ENCODE peak calls at places on chromosomes 5 and 9, in five cellular contexts. P, Z, I, U and N are unnamed samples.

GRCh38 chr9:130639866-130640555 is 24.4 kb upstream of the PRDM12 start:
- DNase-seq in Z (no peak), U (no peak), P (no peak), I (no peak), N (no peak)

GRCh38 chr5:142686210-142686734 is 382 bp upstream of the FGF1 start:
- DNase-seq in P (no peak), Z (peak), U (peak), I (no peak), N (no peak)

GRCh38 chr9:78074385-78075291 is 43.0 kb upstream of the GNAQ start:
- DNase-seq in Z (no peak), I (no peak), U (no peak), P (peak), N (no peak)

GRCh38 chr5:40578501-40579451 is 100.9 kb upstream of the PTGER4 start:
- DNase-seq in P (peak), I (no peak), Z (peak), U (peak), N (no peak)

GRCh38 chr5:138192826-138193225 is 13.9 kb downstream of the KIF20A start:
- DNase-seq in P (no peak), U (no peak), I (no peak), Z (no peak), N (no peak)

GRCh38 chr5:12566441-12566840 is 662.2 kb upstream of the CTNND2 start:
- DNase-seq in I (no peak), U (no peak), P (no peak), Z (no peak), N (no peak)

GRCh38 chr5:178526796-178527457 is 63.3 kb downstream of the COL23A1 start:
- DNase-seq in Z (no peak), I (no peak), U (no peak), P (no peak), N (no peak)

GRCh38 chr9:91131433-91131839 is 230.3 kb downstream of the AUH start:
- DNase-seq in P (peak), I (no peak), U (peak), Z (no peak), N (no peak)

GRCh38 chr9:3809724-3810123 is 283.9 kb upstream of the RFX3 start:
- DNase-seq in I (no peak), P (peak), U (no peak), Z (no peak), N (no peak)

GRCh38 chr9:95756101-95756500 is 119.4 kb upstream of the ERCC6L2 start:
- DNase-seq in I (no peak), U (no peak), Z (no peak), P (no peak), N (no peak)

GRCh38 chr5:172878585-172879433 is 44.8 kb downstream of the ERGIC1 start:
- DNase-seq in P (peak), Z (peak), I (no peak), U (peak), N (no peak)

GRCh38 chr5:170554566-170555267 is 50.9 kb downstream of the KCNIP1 start:
- DNase-seq in U (peak), I (no peak), P (no peak), Z (no peak), N (no peak)

GRCh38 chr9:35733109-35733541 is 659 bp downstream of the CREB3 start:
- DNase-seq in P (peak), Z (no peak), I (no peak), U (peak), N (peak)

GRCh38 chr5:177507165-177507564 is 2.5 kb downstream of the DOK3 start:
- DNase-seq in I (no peak), P (peak), U (peak), Z (no peak), N (no peak)

GRCh38 chr9:122403381-122404002 is 32.7 kb downstream of the PTGS1 start:
- DNase-seq in Z (no peak), U (no peak), P (no peak), I (no peak), N (no peak)

GRCh38 chr9:106218854-106219253 is 524.5 kb downstream of the TMEM38B start:
- DNase-seq in P (no peak), U (no peak), I (no peak), Z (no peak), N (no peak)

GRCh38 chr9:129362287-129363098 is 184.4 kb upstream of the IER5L start:
- DNase-seq in P (no peak), U (no peak), I (no peak), Z (no peak), N (peak)

GRCh38 chr9:27469583-27469982 is 54.5 kb upstream of the IFNK start:
- DNase-seq in P (no peak), I (no peak), Z (no peak), U (no peak), N (no peak)

GRCh38 chr9:133406480-133407307 is 11.1 kb downstream of the REXO4 start:
- DNase-seq in Z (peak), I (no peak), P (peak), U (peak), N (peak)

GRCh38 chr9:127360205-127360604 is 36.8 kb upstream of the SLC2A8 start:
- DNase-seq in U (no peak), P (peak), Z (no peak), I (no peak), N (no peak)
- TF ChIP-seq CTCF in U (peak), P (peak), Z (no peak), I (no peak), N (no peak)

GRCh38 chr5:179733764-179734126 is 1.1 kb downstream of the MAML1 start:
- DNase-seq in I (no peak), U (no peak), Z (no peak), P (no peak), N (no peak)

GRCh38 chr5:179732918-179733763 is 519 bp downstream of the MAML1 start:
- DNase-seq in P (peak), U (peak), I (no peak), Z (peak), N (no peak)

GRCh38 chr5:179731791-179732411 is 721 bp upstream of the MAML1 start:
- DNase-seq in U (no peak), Z (peak), I (no peak), P (peak), N (no peak)

GRCh38 chr5:179732412-179732917 is at the start of gene MAML1:
- DNase-seq in Z (peak), I (peak), U (peak), P (peak), N (peak)

DNA sequence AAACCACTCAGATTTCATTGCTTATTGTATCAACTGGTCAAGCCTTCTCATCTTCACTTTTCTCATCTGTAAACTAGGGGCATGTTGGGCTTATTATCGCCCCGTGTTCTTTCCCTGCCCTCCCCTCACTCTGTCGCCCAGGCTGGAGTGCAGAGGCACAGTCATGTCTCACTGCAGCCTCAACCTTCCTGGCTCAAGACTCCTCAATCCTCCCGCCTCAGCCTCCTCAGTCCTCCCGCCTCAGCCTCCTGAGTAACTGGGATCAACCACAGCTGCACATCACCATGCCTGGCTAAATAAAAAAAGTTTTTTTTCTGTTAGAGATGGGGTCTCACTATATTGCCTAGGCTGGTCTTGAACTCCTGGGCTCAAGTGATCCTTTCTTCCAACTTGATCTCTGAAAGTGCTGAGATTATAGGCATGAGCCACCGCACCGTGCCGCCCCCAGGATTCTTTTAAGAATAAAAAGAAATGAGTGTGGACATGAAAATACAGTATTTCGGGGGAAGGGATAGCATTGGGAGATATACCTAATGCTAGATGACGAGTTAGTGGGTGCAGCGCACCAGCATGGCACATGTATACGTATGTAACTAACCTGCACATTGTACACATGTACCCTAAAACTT is 2.0 kb downstream of the MAML1 start:
- DNase-seq in Z (no peak), I (no peak), P (no peak), U (no peak), N (no peak)
- H3K4me3 ChIP-seq in Z (peak), I (peak), P (peak), U (peak), N (peak)

DNA sequence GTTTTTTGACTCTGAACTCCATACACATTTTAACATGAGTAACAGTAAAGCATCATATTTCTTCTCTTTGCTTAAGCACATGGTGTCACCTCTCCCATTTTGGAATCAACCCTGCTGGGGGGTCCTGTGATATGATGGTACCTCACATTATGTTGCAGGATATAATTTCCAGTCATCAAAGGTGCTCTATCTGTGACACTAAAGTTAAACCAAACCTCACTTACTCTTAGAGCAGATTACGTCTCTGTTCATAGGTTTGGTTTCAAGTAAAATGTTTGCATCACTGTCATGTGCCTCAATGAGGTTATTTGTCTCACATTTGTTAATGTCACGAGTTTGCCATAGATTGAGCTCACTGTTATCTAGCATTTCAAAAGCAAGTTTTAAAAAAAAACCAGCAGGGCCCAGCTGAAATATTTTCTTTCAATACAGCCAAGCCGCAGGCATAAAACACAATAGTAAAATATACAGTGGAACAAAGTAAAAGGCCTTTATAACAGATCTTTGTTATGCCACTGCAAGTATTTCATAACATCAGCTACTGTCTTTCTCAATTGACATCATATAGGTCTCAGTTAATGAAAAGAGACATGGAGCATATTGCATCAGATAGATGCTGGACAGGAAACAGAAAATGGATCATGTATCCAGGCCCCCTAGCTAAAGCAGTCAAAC is 182.3 kb upstream of the ITGA1 start:
- DNase-seq in P (peak), I (no peak), U (no peak), Z (no peak), N (no peak)
- TF ChIP-seq CTCF in P (no peak), I (no peak), U (no peak), Z (no peak), N (no peak)

GRCh38 chr9:115118471-115119156 is 657 bp upstream of the TNC start:
- DNase-seq in P (peak), I (no peak), Z (peak), U (peak), N (no peak)
- H3K4me3 ChIP-seq in P (peak), I (peak), Z (peak), U (peak), N (peak)

DNA sequence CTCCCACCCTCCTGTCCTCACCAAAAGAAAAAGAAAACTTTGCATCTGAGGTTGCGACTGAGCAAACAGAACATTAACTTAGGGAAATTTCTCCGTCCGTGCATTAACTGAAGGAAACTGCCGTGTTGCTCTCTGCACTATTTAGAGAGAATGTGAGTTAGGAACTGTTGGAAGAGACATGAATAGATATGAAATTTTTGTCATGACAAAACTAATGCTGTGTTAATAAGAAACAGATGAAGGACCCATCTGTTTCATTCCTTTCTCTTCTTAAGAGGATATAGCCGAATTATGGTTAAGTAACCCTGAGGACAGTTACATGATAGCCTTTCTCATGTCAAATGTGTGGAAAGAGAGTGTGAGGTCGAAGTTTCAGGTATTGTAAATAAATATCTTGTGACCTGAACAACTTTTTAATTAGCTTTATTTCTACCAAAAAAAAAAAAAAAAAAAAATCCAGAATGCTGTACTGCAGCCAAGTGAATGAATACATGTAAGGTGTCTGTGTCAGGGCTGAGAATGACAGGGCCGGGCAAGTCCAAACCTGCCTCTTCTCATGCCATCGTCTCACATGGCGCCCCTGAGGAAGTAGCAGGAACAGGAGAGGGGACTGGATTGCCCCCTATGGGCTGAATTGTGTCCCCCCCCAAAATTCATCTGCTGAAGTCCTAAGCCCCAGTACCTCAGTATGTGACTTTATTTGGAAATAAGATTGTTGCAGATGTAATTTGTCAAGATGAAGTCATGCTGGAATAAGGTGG is 35.6 kb upstream of the ANKRD33B start:
- DNase-seq in Z (no peak), P (peak), U (no peak), I (no peak), N (no peak)
- TF ChIP-seq CTCF in Z (no peak), P (no peak), U (peak), I (no peak), N (no peak)

GRCh38 chr5:163504091-163504931 is 1.1 kb upstream of the MAT2B start:
- DNase-seq in P (peak), U (peak), I (no peak), Z (peak), N (no peak)
- H3K4me3 ChIP-seq in P (peak), U (peak), I (peak), Z (peak), N (peak)

GRCh38 chr5:135834639-135835529 is at the start of gene SLC25A48:
- DNase-seq in P (no peak), U (no peak), Z (peak), I (peak), N (no peak)
- TF ChIP-seq CTCF in P (no peak), U (no peak), Z (no peak), I (no peak), N (no peak)

GRCh38 chr5:16180789-16181082 is 1.1 kb upstream of the MARCHF11 start:
- DNase-seq in Z (no peak), I (no peak), U (no peak), P (no peak), N (no peak)
- H3K4me3 ChIP-seq in Z (no peak), I (no peak), U (no peak), P (no peak), N (no peak)

DNA sequence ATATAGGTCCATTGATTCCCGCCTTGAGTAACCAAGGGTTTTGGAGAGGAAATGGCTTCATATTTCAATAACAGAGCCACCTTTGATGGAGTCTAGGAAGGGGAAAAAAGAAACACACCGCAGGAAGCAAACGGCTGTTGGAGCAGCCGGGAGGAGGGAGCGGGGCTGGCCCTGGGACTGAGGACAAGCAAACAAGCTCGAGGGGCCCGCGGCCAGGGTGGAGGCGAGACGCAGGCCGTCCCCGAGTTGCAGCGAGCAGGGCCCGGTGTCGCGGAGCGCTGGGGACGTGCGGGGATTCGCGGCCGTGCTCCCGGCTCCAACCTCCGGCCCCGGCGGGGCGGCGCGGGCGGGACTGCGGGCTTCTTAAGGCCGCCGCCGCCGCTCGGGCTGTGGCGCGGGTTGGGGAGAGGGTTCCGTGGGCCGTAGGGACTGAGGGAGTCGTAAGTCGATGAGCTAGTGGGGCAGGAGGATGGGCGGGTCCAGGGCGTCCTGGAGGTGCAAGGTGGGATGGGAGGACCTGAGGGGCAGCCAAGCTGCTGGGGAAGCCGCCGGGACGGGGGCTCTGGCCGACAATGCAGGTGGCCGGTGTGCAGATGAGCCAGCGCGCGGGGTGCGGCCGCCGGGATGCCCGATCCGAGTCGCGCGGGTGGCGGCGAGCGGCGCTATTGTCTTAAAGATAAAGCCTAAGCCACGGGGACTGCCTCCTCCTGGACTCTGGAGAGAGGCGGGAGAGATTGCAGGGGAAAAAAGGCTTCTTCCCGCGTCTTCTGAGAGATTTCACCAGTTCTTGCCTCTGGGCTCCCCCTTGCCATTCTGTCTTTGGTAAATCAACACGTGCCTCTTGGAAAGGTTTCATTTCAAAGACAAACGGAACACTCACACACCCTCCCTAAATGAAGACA is 1.5 kb upstream of the HAPLN1 start:
- DNase-seq in U (peak), I (peak), P (peak), Z (peak), N (no peak)
- TF ChIP-seq CTCF in U (peak), I (no peak), P (no peak), Z (peak), N (peak)

DNA sequence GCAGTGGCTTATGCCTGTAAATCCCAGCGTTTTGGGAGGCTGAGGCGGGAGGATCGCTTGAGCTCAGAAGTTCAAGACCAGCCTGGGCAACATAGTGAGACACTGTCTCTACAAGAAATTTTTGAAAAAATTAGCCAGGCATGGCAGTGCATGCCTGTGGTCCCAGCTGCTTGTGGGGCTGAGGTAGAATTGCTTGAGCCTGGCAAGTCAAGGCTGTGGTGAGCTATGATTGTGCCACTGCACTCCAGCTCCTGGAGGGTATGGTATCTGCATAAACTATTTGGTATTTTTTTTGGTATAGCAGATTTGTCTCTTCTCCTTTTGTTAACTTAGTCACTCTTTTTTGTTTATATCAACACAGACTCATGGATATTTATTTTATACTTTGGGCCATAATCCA is 61.5 kb upstream of the TEX48 start:
- DNase-seq in P (no peak), Z (no peak), I (no peak), U (no peak), N (no peak)
- H3K4me3 ChIP-seq in P (no peak), Z (no peak), I (no peak), U (no peak), N (no peak)